ENCODE peak calls at places on chromosome 21, in eight cellular contexts. One of them, this sample, is unnamed.

GRCh38 chr21:27582246-27582945 is 615.5 kb upstream of the ADAMTS5 start:
- DNase-seq in astrocyte of the cerebellum: no peak
- DNase-seq in kidney epithelial cell: no peak
- DNase-seq in mesendoderm: no peak
- DNase-seq in heart right ventricle: no peak
- DNase-seq in small intestine: no peak
- DNase-seq in adrenal gland: no peak
- DNase-seq in H7: no peak
- DNase-seq in this sample: no peak

GRCh38 chr21:17782051-17782450 is 37.1 kb downstream of the C21orf91 start:
- DNase-seq in astrocyte of the cerebellum: no peak
- DNase-seq in kidney epithelial cell: no peak
- DNase-seq in mesendoderm: no peak
- DNase-seq in heart right ventricle: no peak
- DNase-seq in small intestine: no peak
- DNase-seq in adrenal gland: no peak
- DNase-seq in H7: no peak
- DNase-seq in this sample: no peak

GRCh38 chr21:39529026-39529425 is 77.3 kb downstream of the SH3BGR start:
- DNase-seq in astrocyte of the cerebellum: no peak
- DNase-seq in kidney epithelial cell: no peak
- DNase-seq in mesendoderm: peak
- DNase-seq in heart right ventricle: no peak
- DNase-seq in small intestine: no peak
- DNase-seq in adrenal gland: no peak
- DNase-seq in H7: no peak
- DNase-seq in this sample: no peak

GRCh38 chr21:31730687-31731111 is 1.2 kb downstream of the SCAF4 start:
- DNase-seq in astrocyte of the cerebellum: no peak
- DNase-seq in kidney epithelial cell: no peak
- DNase-seq in mesendoderm: peak
- DNase-seq in heart right ventricle: no peak
- DNase-seq in small intestine: no peak
- DNase-seq in adrenal gland: no peak
- DNase-seq in H7: peak
- DNase-seq in this sample: peak

GRCh38 chr21:26513212-26513611 is 59.9 kb downstream of the CYYR1 start:
- DNase-seq in astrocyte of the cerebellum: peak
- DNase-seq in kidney epithelial cell: no peak
- DNase-seq in mesendoderm: no peak
- DNase-seq in heart right ventricle: peak
- DNase-seq in small intestine: no peak
- DNase-seq in adrenal gland: peak
- DNase-seq in H7: no peak
- DNase-seq in this sample: no peak

GRCh38 chr21:43196789-43197188 is 28.0 kb downstream of the CRYAA start:
- DNase-seq in astrocyte of the cerebellum: no peak
- DNase-seq in kidney epithelial cell: no peak
- DNase-seq in mesendoderm: no peak
- DNase-seq in heart right ventricle: no peak
- DNase-seq in small intestine: peak
- DNase-seq in adrenal gland: no peak
- DNase-seq in H7: peak
- DNase-seq in this sample: peak

GRCh38 chr21:24658926-24659325 is 948.4 kb downstream of the MRPL39 start:
- DNase-seq in astrocyte of the cerebellum: no peak
- DNase-seq in kidney epithelial cell: no peak
- DNase-seq in mesendoderm: no peak
- DNase-seq in heart right ventricle: no peak
- DNase-seq in small intestine: no peak
- DNase-seq in adrenal gland: no peak
- DNase-seq in H7: no peak
- DNase-seq in this sample: no peak

GRCh38 chr21:25029580-25029979 is 577.7 kb downstream of the MRPL39 start:
- DNase-seq in astrocyte of the cerebellum: no peak
- DNase-seq in kidney epithelial cell: no peak
- DNase-seq in mesendoderm: no peak
- DNase-seq in heart right ventricle: no peak
- DNase-seq in small intestine: no peak
- DNase-seq in adrenal gland: no peak
- DNase-seq in H7: no peak
- DNase-seq in this sample: no peak

GRCh38 chr21:17359781-17360180 is 153.1 kb upstream of the CXADR start:
- DNase-seq in astrocyte of the cerebellum: no peak
- DNase-seq in kidney epithelial cell: no peak
- DNase-seq in mesendoderm: no peak
- DNase-seq in heart right ventricle: no peak
- DNase-seq in small intestine: no peak
- DNase-seq in adrenal gland: no peak
- DNase-seq in H7: no peak
- DNase-seq in this sample: no peak

GRCh38 chr21:36965720-36966065 is 776 bp downstream of the HLCS start:
- DNase-seq in astrocyte of the cerebellum: no peak
- DNase-seq in kidney epithelial cell: no peak
- DNase-seq in mesendoderm: no peak
- DNase-seq in heart right ventricle: no peak
- DNase-seq in small intestine: no peak
- DNase-seq in adrenal gland: no peak
- DNase-seq in H7: no peak
- DNase-seq in this sample: no peak

GRCh38 chr21:36966066-36966845 is at the start of gene HLCS:
- DNase-seq in astrocyte of the cerebellum: no peak
- DNase-seq in kidney epithelial cell: no peak
- DNase-seq in mesendoderm: peak
- DNase-seq in heart right ventricle: peak
- DNase-seq in small intestine: peak
- DNase-seq in adrenal gland: peak
- DNase-seq in H7: peak
- DNase-seq in this sample: peak

GRCh38 chr21:36964398-36964797 is 2.1 kb downstream of the HLCS start:
- DNase-seq in astrocyte of the cerebellum: no peak
- DNase-seq in kidney epithelial cell: no peak
- DNase-seq in mesendoderm: no peak
- DNase-seq in heart right ventricle: no peak
- DNase-seq in small intestine: no peak
- DNase-seq in adrenal gland: no peak
- DNase-seq in H7: no peak
- DNase-seq in this sample: no peak

GRCh38 chr21:36966846-36967657 is 583 bp upstream of the HLCS start:
- DNase-seq in astrocyte of the cerebellum: no peak
- DNase-seq in kidney epithelial cell: no peak
- DNase-seq in mesendoderm: peak
- DNase-seq in heart right ventricle: no peak
- DNase-seq in small intestine: peak
- DNase-seq in adrenal gland: peak
- DNase-seq in H7: no peak
- DNase-seq in this sample: no peak

DNA sequence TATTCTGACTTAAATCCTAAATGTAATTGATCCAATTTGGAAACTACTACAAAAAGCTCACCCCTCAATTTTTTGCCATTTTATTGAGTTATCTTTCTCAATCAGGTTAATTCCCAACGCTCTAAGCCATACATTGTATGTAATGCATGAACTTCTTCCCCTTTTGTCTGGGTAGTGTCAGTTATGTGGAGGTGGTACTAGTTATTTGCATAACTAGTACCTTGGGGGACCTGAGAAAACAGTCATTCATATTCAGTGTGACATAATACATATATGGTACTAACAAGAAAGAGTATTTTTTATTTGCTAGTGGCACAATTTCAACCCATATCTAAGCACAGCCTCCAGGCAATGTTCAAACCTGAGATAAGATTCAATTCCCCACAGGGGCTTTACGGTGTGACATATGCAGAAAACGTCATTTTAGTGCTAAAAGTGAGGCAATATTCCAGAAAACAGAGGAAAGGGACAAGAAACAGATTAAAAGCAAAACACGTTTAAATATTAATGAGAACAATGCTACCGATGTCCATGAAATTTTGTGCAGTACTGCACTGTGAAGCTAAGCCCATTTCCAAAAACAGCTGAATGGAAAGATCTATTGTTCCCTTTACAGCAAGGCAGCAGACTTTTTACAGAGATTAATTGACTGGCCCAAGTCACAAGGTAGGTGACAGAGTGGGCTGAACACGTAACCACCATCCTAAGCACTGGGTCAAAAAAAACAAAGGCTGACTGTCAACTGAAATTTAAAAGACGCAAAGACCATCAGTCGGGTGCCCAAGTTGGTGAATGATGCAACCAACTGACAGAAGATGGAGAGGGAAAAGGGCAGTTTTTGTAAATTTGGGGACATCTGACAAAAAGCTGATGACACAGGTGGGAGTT is 1.4 kb downstream of the HLCS start:
- DNase-seq in astrocyte of the cerebellum: no peak
- DNase-seq in kidney epithelial cell: no peak
- DNase-seq in mesendoderm: peak
- DNase-seq in heart right ventricle: no peak
- DNase-seq in small intestine: no peak
- DNase-seq in adrenal gland: no peak
- DNase-seq in H7: no peak
- DNase-seq in this sample: peak
- H3K4me3 ChIP-seq in astrocyte of the cerebellum: peak
- H3K4me3 ChIP-seq in kidney epithelial cell: no peak
- H3K4me3 ChIP-seq in mesendoderm: no peak
- H3K4me3 ChIP-seq in heart right ventricle: no peak
- H3K4me3 ChIP-seq in small intestine: no peak
- H3K4me3 ChIP-seq in adrenal gland: no peak
- H3K4me3 ChIP-seq in H7: no peak
- H3K4me3 ChIP-seq in this sample: peak

DNA sequence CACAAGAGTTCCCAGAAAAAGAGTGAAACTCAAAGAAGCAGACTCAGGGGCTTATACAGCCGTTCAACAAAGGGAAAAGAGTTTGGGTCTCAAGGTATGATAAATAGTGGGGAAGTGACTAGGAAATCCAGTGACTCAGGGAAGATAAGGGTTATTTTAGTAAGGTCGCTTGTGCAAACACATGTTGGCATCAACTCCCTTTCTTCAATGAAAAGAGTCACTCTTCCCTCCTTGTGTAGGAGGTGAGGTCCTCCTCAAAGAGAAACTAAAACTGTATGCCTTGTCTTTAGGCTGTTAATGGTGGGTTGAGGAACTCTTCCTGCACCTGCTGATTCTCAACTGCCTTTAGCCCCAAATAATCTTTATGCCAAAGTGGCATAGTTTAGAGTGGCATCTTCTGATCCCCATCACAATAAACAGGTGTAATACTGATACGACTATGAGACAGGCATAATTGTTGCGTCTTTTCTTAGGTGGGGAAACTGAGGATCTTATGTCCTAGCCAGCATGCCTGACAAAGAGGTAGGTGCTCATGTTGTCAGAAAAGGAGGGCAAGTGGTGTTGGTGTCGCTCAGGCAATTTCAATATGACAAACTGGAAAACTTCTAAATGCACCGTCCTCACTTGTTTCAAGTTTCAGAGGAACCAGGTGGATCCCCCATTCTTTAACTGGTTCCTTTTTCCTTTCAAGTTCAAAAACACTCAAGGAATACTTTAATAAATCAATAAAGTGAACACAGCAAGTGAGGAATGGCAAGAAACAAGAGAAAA is 294.1 kb upstream of the RUNX1 start:
- DNase-seq in astrocyte of the cerebellum: no peak
- DNase-seq in kidney epithelial cell: no peak
- DNase-seq in mesendoderm: no peak
- DNase-seq in heart right ventricle: no peak
- DNase-seq in small intestine: no peak
- DNase-seq in adrenal gland: no peak
- DNase-seq in H7: no peak
- DNase-seq in this sample: no peak
- H3K4me3 ChIP-seq in astrocyte of the cerebellum: no peak
- H3K4me3 ChIP-seq in kidney epithelial cell: no peak
- H3K4me3 ChIP-seq in mesendoderm: no peak
- H3K4me3 ChIP-seq in heart right ventricle: no peak
- H3K4me3 ChIP-seq in small intestine: no peak
- H3K4me3 ChIP-seq in adrenal gland: no peak
- H3K4me3 ChIP-seq in H7: no peak
- H3K4me3 ChIP-seq in this sample: no peak

GRCh38 chr21:42025392-42026071 is 15.4 kb upstream of the ZBTB21 start:
- DNase-seq in astrocyte of the cerebellum: no peak
- DNase-seq in kidney epithelial cell: no peak
- DNase-seq in mesendoderm: no peak
- DNase-seq in heart right ventricle: no peak
- DNase-seq in small intestine: no peak
- DNase-seq in adrenal gland: peak
- DNase-seq in H7: peak
- DNase-seq in this sample: no peak
- H3K4me3 ChIP-seq in astrocyte of the cerebellum: no peak
- H3K4me3 ChIP-seq in kidney epithelial cell: no peak
- H3K4me3 ChIP-seq in mesendoderm: no peak
- H3K4me3 ChIP-seq in heart right ventricle: no peak
- H3K4me3 ChIP-seq in small intestine: no peak
- H3K4me3 ChIP-seq in adrenal gland: no peak
- H3K4me3 ChIP-seq in H7: no peak
- H3K4me3 ChIP-seq in this sample: no peak

GRCh38 chr21:41727784-41728763 is 38.8 kb downstream of the RIPK4 start:
- DNase-seq in astrocyte of the cerebellum: no peak
- DNase-seq in kidney epithelial cell: no peak
- DNase-seq in mesendoderm: no peak
- DNase-seq in heart right ventricle: no peak
- DNase-seq in small intestine: no peak
- DNase-seq in adrenal gland: no peak
- DNase-seq in H7: peak
- DNase-seq in this sample: no peak
- H3K4me3 ChIP-seq in astrocyte of the cerebellum: no peak
- H3K4me3 ChIP-seq in kidney epithelial cell: no peak
- H3K4me3 ChIP-seq in mesendoderm: no peak
- H3K4me3 ChIP-seq in heart right ventricle: no peak
- H3K4me3 ChIP-seq in small intestine: no peak
- H3K4me3 ChIP-seq in adrenal gland: no peak
- H3K4me3 ChIP-seq in H7: no peak
- H3K4me3 ChIP-seq in this sample: no peak

GRCh38 chr21:15967661-15968060 is 237.9 kb downstream of the USP25 start:
- DNase-seq in astrocyte of the cerebellum: peak
- DNase-seq in kidney epithelial cell: no peak
- DNase-seq in mesendoderm: peak
- DNase-seq in heart right ventricle: no peak
- DNase-seq in small intestine: no peak
- DNase-seq in adrenal gland: no peak
- DNase-seq in H7: peak
- DNase-seq in this sample: no peak
- H3K4me3 ChIP-seq in astrocyte of the cerebellum: no peak
- H3K4me3 ChIP-seq in kidney epithelial cell: no peak
- H3K4me3 ChIP-seq in mesendoderm: no peak
- H3K4me3 ChIP-seq in heart right ventricle: no peak
- H3K4me3 ChIP-seq in small intestine: no peak
- H3K4me3 ChIP-seq in adrenal gland: no peak
- H3K4me3 ChIP-seq in H7: no peak
- H3K4me3 ChIP-seq in this sample: no peak

GRCh38 chr21:45320261-45320990 is 32.7 kb upstream of the POFUT2 start:
- DNase-seq in astrocyte of the cerebellum: no peak
- DNase-seq in kidney epithelial cell: no peak
- DNase-seq in mesendoderm: no peak
- DNase-seq in heart right ventricle: peak
- DNase-seq in small intestine: peak
- DNase-seq in adrenal gland: no peak
- DNase-seq in H7: peak
- DNase-seq in this sample: no peak
- H3K4me3 ChIP-seq in astrocyte of the cerebellum: no peak
- H3K4me3 ChIP-seq in kidney epithelial cell: no peak
- H3K4me3 ChIP-seq in mesendoderm: no peak
- H3K4me3 ChIP-seq in heart right ventricle: no peak
- H3K4me3 ChIP-seq in small intestine: no peak
- H3K4me3 ChIP-seq in adrenal gland: no peak
- H3K4me3 ChIP-seq in H7: no peak
- H3K4me3 ChIP-seq in this sample: no peak

GRCh38 chr21:29434081-29434480 is 135.4 kb downstream of the BACH1 start:
- DNase-seq in astrocyte of the cerebellum: no peak
- DNase-seq in kidney epithelial cell: no peak
- DNase-seq in mesendoderm: no peak
- DNase-seq in heart right ventricle: no peak
- DNase-seq in small intestine: no peak
- DNase-seq in adrenal gland: no peak
- DNase-seq in H7: no peak
- DNase-seq in this sample: no peak
- H3K4me3 ChIP-seq in astrocyte of the cerebellum: no peak
- H3K4me3 ChIP-seq in kidney epithelial cell: no peak
- H3K4me3 ChIP-seq in mesendoderm: no peak
- H3K4me3 ChIP-seq in heart right ventricle: no peak
- H3K4me3 ChIP-seq in small intestine: no peak
- H3K4me3 ChIP-seq in adrenal gland: no peak
- H3K4me3 ChIP-seq in H7: no peak
- H3K4me3 ChIP-seq in this sample: no peak